ENCODE peak calls at places on chromosomes 6 and 20, in four cellular contexts. T is ascending aorta, Y is fibroblast of pulmonary artery, O is fibroblast of lung. F is an unnamed sample.

GRCh38 chr20:18428490-18429173 is 38.2 kb downstream of the DZANK1 start:
- DNase-seq in T (peak; percentile 69), O (no peak), Y (peak; percentile 47), F (no peak)

GRCh38 chr6:134363323-134364039 is 45.6 kb upstream of the SGK1 start:
- DNase-seq in Y (peak; percentile 51), T (no peak), O (peak; percentile 85), F (no peak)

GRCh38 chr20:59598625-59599310 is 5.6 kb upstream of the PHACTR3 start:
- DNase-seq in O (no peak), Y (peak; percentile 9), T (no peak), F (no peak)

GRCh38 chr20:25280574-25281535 is 33.0 kb downstream of the PYGB start:
- DNase-seq in Y (no peak), T (peak; percentile 56), O (no peak), F (peak; percentile 28)

GRCh38 chr6:2853766-2854393 is 12.2 kb upstream of the SERPINB1 start:
- DNase-seq in T (peak; percentile 92), Y (peak; percentile 86), O (peak; percentile 75), F (no peak)

GRCh38 chr6:68211242-68211795 is 423.8 kb upstream of the ADGRB3 start:
- DNase-seq in Y (peak; percentile 13), O (no peak), T (no peak), F (no peak)

GRCh38 chr6:100573169-100573568 is 108.4 kb upstream of the SIM1 start:
- DNase-seq in T (no peak), O (peak; percentile 57), Y (peak; percentile 68), F (no peak)

GRCh38 chr20:32114305-32114960 is 4.9 kb downstream of the TM9SF4 start:
- DNase-seq in O (peak; percentile 39), Y (no peak), T (peak; percentile 15), F (no peak)

GRCh38 chr6:16236648-16237199 is 1.7 kb upstream of the GMPR start:
- DNase-seq in T (no peak), Y (peak; percentile 68), O (peak; percentile 69), F (peak; percentile 62)

GRCh38 chr20:48897298-48898044 is 24.0 kb upstream of the ARFGEF2 start:
- DNase-seq in T (no peak), O (peak; percentile 95), Y (peak; percentile 82), F (no peak)

GRCh38 chr6:116176596-116176995 is 50.7 kb upstream of the COL10A1 start:
- DNase-seq in T (no peak), Y (no peak), O (no peak), F (no peak)

GRCh38 chr6:47097092-47097945 is 55.2 kb upstream of the ADGRF1 start:
- DNase-seq in Y (peak; percentile 90), O (peak; percentile 74), T (peak; percentile 67), F (peak; percentile 57)

GRCh38 chr6:160093061-160093460 is 28.6 kb upstream of the SLC22A1 start:
- DNase-seq in T (no peak), O (no peak), Y (no peak), F (no peak)

GRCh38 chr6:73200735-73201134 is 24.6 kb downstream of the KHDC1L start:
- DNase-seq in T (no peak), Y (no peak), O (peak; percentile 6), F (no peak)

GRCh38 chr6:129795261-129795660 is 65.9 kb downstream of the TMEM244 start:
- DNase-seq in Y (no peak), T (no peak), O (no peak), F (no peak)

GRCh38 chr20:13158339-13158738 is 62.7 kb upstream of the ISM1 start:
- DNase-seq in T (no peak), O (no peak), Y (no peak), F (no peak)

GRCh38 chr20:37522258-37523011 is 1.4 kb downstream of the NNAT start:
- DNase-seq in T (peak; percentile 61), Y (peak; percentile 39), O (peak; percentile 67), F (peak; percentile 78)

GRCh38 chr6:33160728-33161323 is 31.4 kb downstream of the COL11A2 start:
- DNase-seq in O (peak; percentile 96), T (peak; percentile 80), Y (peak; percentile 57), F (peak; percentile 74)

GRCh38 chr6:56624046-56624727 is 18.5 kb downstream of the DST start:
- DNase-seq in O (peak; percentile 6), Y (no peak), T (no peak), F (no peak)

GRCh38 chr20:58174708-58175287 is 53.7 kb downstream of the ANKRD60 start:
- DNase-seq in Y (no peak), T (peak; percentile 83), O (no peak), F (no peak)

GRCh38 chr20:1882026-1882425 is 13.2 kb upstream of the SIRPA start:
- DNase-seq in Y (no peak), O (no peak), T (no peak), F (no peak)

GRCh38 chr20:58584051-58584824 is 66.8 kb upstream of the STX16 start:
- DNase-seq in Y (no peak), T (peak; percentile 44), O (no peak), F (no peak)

GRCh38 chr6:153602387-153602786 is 436.7 kb upstream of the OPRM1 start:
- DNase-seq in Y (no peak), O (no peak), T (no peak), F (no peak)

GRCh38 chr6:41209547-41209951 is 8.6 kb upstream of the TREML2 start:
- DNase-seq in Y (no peak), O (no peak), T (no peak), F (no peak)

GRCh38 chr6:2765896-2766766 is 938 bp downstream of the WRNIP1 start:
- DNase-seq in T (peak; percentile 78), Y (peak; percentile 46), O (peak; percentile 40), F (peak; percentile 91)

GRCh38 chr20:45008521-45009049 is 42.3 kb downstream of the STK4 start:
- DNase-seq in T (no peak), O (peak; percentile 78), Y (no peak), F (no peak)

GRCh38 chr20:17933711-17934110 is 34.9 kb downstream of the SNX5 start:
- DNase-seq in O (no peak), Y (no peak), T (no peak), F (no peak)

GRCh38 chr20:32004963-32005362 is 5.3 kb upstream of the CCM2L start:
- DNase-seq in T (no peak), Y (peak; percentile 33), O (no peak), F (no peak)

GRCh38 chr6:155524249-155524651 is 68.6 kb upstream of the NOX3 start:
- DNase-seq in Y (peak; percentile 67), O (peak; percentile 87), T (no peak), F (no peak)

GRCh38 chr20:58719258-58719657 is 26.7 kb downstream of the NPEPL1 start:
- DNase-seq in O (no peak), Y (no peak), T (peak; percentile 30), F (peak; percentile 19)

GRCh38 chr6:136980070-136980469 is 58.0 kb downstream of the SLC35D3 start:
- DNase-seq in T (no peak), Y (no peak), O (no peak), F (no peak)

GRCh38 chr6:158174514-158174913 is 6.4 kb downstream of the GTF2H5 start:
- DNase-seq in O (peak; percentile 97), T (peak; percentile 81), Y (peak; percentile 95), F (no peak)

GRCh38 chr6:112503210-112503609 is 156.1 kb downstream of the RFPL4B start:
- DNase-seq in T (no peak), Y (no peak), O (peak; percentile 53), F (no peak)

GRCh38 chr6:112501705-112502104 is 154.6 kb downstream of the RFPL4B start:
- DNase-seq in O (peak; percentile 69), T (no peak), Y (peak; percentile 68), F (peak; percentile 34)

DNA sequence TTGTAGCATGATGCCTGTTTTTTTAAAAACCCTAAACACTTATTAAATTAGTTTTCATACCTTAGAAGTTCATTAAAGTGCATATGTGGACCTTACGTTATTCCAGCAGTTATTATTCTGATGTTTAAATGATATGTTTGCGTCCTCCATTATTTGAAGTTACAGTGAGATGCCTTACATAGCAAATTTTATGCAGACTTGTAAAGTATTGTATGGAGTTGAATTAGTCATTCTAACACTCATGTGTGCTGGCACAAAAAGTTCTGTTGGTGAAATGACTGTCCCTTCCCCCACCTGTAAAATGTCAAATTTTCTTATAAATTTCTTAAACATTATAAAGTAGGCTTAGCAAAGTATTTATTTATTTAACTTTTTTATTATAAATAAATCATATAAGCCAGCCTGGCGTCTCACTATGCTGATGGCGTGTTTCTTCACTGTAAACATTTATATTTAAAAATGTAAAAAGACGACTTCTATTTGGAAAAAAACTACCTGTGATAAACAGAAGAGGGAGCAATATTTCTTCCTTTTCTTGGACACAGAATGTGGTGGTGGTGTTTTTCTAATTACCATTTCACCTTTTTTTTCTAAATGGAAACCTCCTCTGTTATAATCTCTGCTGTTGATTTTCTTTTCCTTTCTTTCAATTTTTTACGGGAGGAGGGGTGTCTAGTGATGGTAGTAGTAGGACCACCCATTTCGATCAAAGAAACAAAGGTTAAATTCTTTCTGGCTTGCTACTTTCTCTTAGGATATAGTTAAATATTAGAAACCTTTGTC is 155.4 kb downstream of the RFPL4B start:
- DNase-seq in O (peak; percentile 47), Y (peak; percentile 29), T (no peak), F (no peak)
- TF ChIP-seq CTCF in O (peak; percentile 10), Y (peak; percentile 48), T (no peak), F (no peak)

GRCh38 chr20:62143118-62143975 is at the start of the genes PSMA7 and SS18L1:
- DNase-seq in Y (peak; percentile 88), O (peak; percentile 87), T (peak; percentile 91), F (peak; percentile 96)
- TF ChIP-seq CTCF in Y (no peak), O (no peak), T (no peak), F (no peak)

GRCh38 chr6:108501559-108501958 is 59.2 kb upstream of the FOXO3 start:
- DNase-seq in Y (peak; percentile 30), O (peak; percentile 56), T (no peak), F (no peak)

GRCh38 chr6:108492131-108492766 is 68.5 kb upstream of the FOXO3 start:
- DNase-seq in O (peak; percentile 54), T (no peak), Y (peak; percentile 76), F (no peak)

GRCh38 chr6:108502826-108503225 is 57.9 kb upstream of the FOXO3 start:
- DNase-seq in Y (no peak), O (no peak), T (no peak), F (no peak)

GRCh38 chr6:108494434-108494833 is 66.3 kb upstream of the FOXO3 start:
- DNase-seq in O (no peak), Y (no peak), T (no peak), F (no peak)

GRCh38 chr6:108497883-108498282 is 62.8 kb upstream of the FOXO3 start:
- DNase-seq in O (peak; percentile 29), Y (peak; percentile 72), T (no peak), F (no peak)
- TF ChIP-seq CTCF in O (peak; percentile 41), Y (peak; percentile 80), T (no peak), F (no peak)

GRCh38 chr6:45092135-45092534 is 236.0 kb upstream of the RUNX2 start:
- DNase-seq in T (no peak), O (no peak), Y (no peak), F (no peak)

GRCh38 chr6:45084257-45084656 is 243.9 kb upstream of the RUNX2 start:
- DNase-seq in T (no peak), Y (no peak), O (peak; percentile 27), F (no peak)

GRCh38 chr6:45081634-45082033 is 246.5 kb upstream of the RUNX2 start:
- DNase-seq in O (no peak), Y (no peak), T (no peak), F (no peak)

GRCh38 chr6:45082091-45082490 is 246.0 kb upstream of the RUNX2 start:
- DNase-seq in T (no peak), Y (peak; percentile 32), O (peak; percentile 6), F (no peak)

DNA sequence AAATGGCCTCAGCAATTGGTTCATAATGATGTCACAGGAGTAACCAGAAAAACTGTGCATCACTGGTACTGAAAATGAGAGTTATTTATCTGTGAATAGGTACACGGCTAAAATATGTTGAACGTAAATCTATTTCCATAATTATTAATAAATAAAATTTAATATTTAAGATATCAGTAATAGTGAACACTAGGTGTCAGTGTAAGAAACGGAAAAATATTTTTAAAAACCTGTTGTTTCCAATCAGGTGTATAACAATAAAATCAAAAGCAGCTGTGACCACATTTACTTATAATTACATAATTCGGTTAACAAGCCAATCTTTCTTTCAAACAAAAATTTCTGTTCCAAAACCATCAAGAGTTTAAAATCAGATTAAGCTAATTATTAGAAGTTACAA is 241.4 kb upstream of the RUNX2 start:
- DNase-seq in Y (peak; percentile 17), O (no peak), T (no peak), F (no peak)
- TF ChIP-seq CTCF in Y (no peak), O (no peak), T (no peak), F (peak; percentile 18)

F was measured in left lung.